ENCODE peak calls at places on chromosomes 7 and 10, in four cellular contexts. One of them, this sample, is unnamed. For H3K4me1, the result is how much of the 10 kb centered on the place peaks cover.

GRCh38 chr10:130958981-130959751 is 352.4 kb downstream of the TCERG1L start:
- DNase-seq in SJSA1: no peak
- DNase-seq in mammary epithelial cell: no peak
- DNase-seq in lower lobe of right lung: no peak
- DNase-seq in this sample: no peak

GRCh38 chr10:114346176-114347031 is 57.9 kb downstream of the AFAP1L2 start:
- DNase-seq in lower lobe of right lung: no peak
- DNase-seq in SJSA1: no peak
- DNase-seq in mammary epithelial cell: no peak
- DNase-seq in this sample: no peak

GRCh38 chr10:48604408-48605263 is at the start of gene ARHGAP22:
- DNase-seq in SJSA1: peak
- DNase-seq in mammary epithelial cell: peak
- DNase-seq in lower lobe of right lung: peak
- DNase-seq in this sample: peak

GRCh38 chr10:4267084-4267774 is 482.2 kb upstream of the KLF6 start:
- DNase-seq in mammary epithelial cell: no peak
- DNase-seq in SJSA1: no peak
- DNase-seq in lower lobe of right lung: no peak
- DNase-seq in this sample: no peak

GRCh38 chr7:157529768-157530560 is 193.2 kb downstream of the DNAJB6 start:
- DNase-seq in mammary epithelial cell: no peak
- DNase-seq in lower lobe of right lung: peak
- DNase-seq in SJSA1: peak
- DNase-seq in this sample: no peak

GRCh38 chr7:33766396-33766795 is 138.9 kb upstream of the BMPER start:
- DNase-seq in mammary epithelial cell: no peak
- DNase-seq in SJSA1: no peak
- DNase-seq in lower lobe of right lung: no peak
- DNase-seq in this sample: no peak

GRCh38 chr10:112356686-112357085 is 17.2 kb upstream of the ACSL5 start:
- DNase-seq in lower lobe of right lung: no peak
- DNase-seq in SJSA1: no peak
- DNase-seq in mammary epithelial cell: no peak
- DNase-seq in this sample: no peak

GRCh38 chr10:102208311-102209035 is 17.6 kb upstream of the ELOVL3 start:
- DNase-seq in lower lobe of right lung: no peak
- DNase-seq in SJSA1: no peak
- DNase-seq in mammary epithelial cell: no peak
- DNase-seq in this sample: peak

GRCh38 chr10:73858013-73858708 is 16.2 kb downstream of the CAMK2G start:
- DNase-seq in mammary epithelial cell: no peak
- DNase-seq in lower lobe of right lung: no peak
- DNase-seq in SJSA1: no peak
- DNase-seq in this sample: no peak

GRCh38 chr7:121198502-121198901 is 130.3 kb upstream of the WNT16 start:
- DNase-seq in SJSA1: no peak
- DNase-seq in mammary epithelial cell: no peak
- DNase-seq in lower lobe of right lung: no peak
- DNase-seq in this sample: no peak

GRCh38 chr10:44010873-44011602 is 362.4 kb upstream of the ZNF32 start:
- DNase-seq in SJSA1: no peak
- DNase-seq in mammary epithelial cell: peak
- DNase-seq in lower lobe of right lung: no peak
- DNase-seq in this sample: no peak

GRCh38 chr10:28530751-28531150 is 2.2 kb upstream of the WAC start:
- DNase-seq in SJSA1: no peak
- DNase-seq in lower lobe of right lung: no peak
- DNase-seq in mammary epithelial cell: no peak
- DNase-seq in this sample: no peak

GRCh38 chr10:29642996-29643395 is 8.2 kb upstream of the SVIL start:
- DNase-seq in SJSA1: no peak
- DNase-seq in lower lobe of right lung: no peak
- DNase-seq in mammary epithelial cell: no peak
- DNase-seq in this sample: peak

GRCh38 chr10:125225051-125225450 is 64.7 kb upstream of the CTBP2 start:
- DNase-seq in lower lobe of right lung: no peak
- DNase-seq in SJSA1: peak
- DNase-seq in mammary epithelial cell: no peak
- DNase-seq in this sample: no peak

GRCh38 chr7:43636093-43636492 is 53.2 kb downstream of the STK17A start:
- DNase-seq in SJSA1: no peak
- DNase-seq in mammary epithelial cell: peak
- DNase-seq in lower lobe of right lung: peak
- DNase-seq in this sample: peak

GRCh38 chr7:74569501-74570075 is 87.9 kb upstream of the GTF2I start:
- DNase-seq in SJSA1: no peak
- DNase-seq in mammary epithelial cell: no peak
- DNase-seq in lower lobe of right lung: no peak
- DNase-seq in this sample: no peak

GRCh38 chr7:148856035-148856881 is 27.8 kb downstream of the EZH2 start:
- DNase-seq in mammary epithelial cell: peak
- DNase-seq in SJSA1: no peak
- DNase-seq in lower lobe of right lung: no peak
- DNase-seq in this sample: peak

GRCh38 chr10:68171539-68172080 is 60.3 kb downstream of the ATOH7 start:
- DNase-seq in SJSA1: no peak
- DNase-seq in lower lobe of right lung: no peak
- DNase-seq in mammary epithelial cell: no peak
- DNase-seq in this sample: no peak

GRCh38 chr7:5237286-5237685 is 45.5 kb upstream of the SLC29A4 start:
- DNase-seq in lower lobe of right lung: peak
- DNase-seq in mammary epithelial cell: peak
- DNase-seq in SJSA1: no peak
- DNase-seq in this sample: peak

GRCh38 chr10:16440396-16441105 is 3.7 kb downstream of the PTER start:
- DNase-seq in lower lobe of right lung: no peak
- DNase-seq in SJSA1: no peak
- DNase-seq in mammary epithelial cell: peak
- DNase-seq in this sample: no peak

GRCh38 chr10:67612156-67612555 is 83.8 kb downstream of the CTNNA3 start:
- DNase-seq in SJSA1: no peak
- DNase-seq in lower lobe of right lung: no peak
- DNase-seq in mammary epithelial cell: no peak
- DNase-seq in this sample: no peak

GRCh38 chr7:110861163-110861562 is 229.8 kb upstream of the LRRN3 start:
- DNase-seq in SJSA1: no peak
- DNase-seq in lower lobe of right lung: no peak
- DNase-seq in mammary epithelial cell: no peak
- DNase-seq in this sample: no peak

GRCh38 chr7:158740013-158740656 is 35.5 kb upstream of the NCAPG2 start:
- DNase-seq in lower lobe of right lung: no peak
- DNase-seq in SJSA1: peak
- DNase-seq in mammary epithelial cell: peak
- DNase-seq in this sample: peak

GRCh38 chr7:47496064-47496665 is 85.7 kb downstream of the TNS3 start:
- DNase-seq in lower lobe of right lung: no peak
- DNase-seq in mammary epithelial cell: no peak
- DNase-seq in SJSA1: no peak
- DNase-seq in this sample: no peak

GRCh38 chr7:47496666-47497065 is 85.2 kb downstream of the TNS3 start:
- DNase-seq in lower lobe of right lung: no peak
- DNase-seq in mammary epithelial cell: no peak
- DNase-seq in SJSA1: no peak
- DNase-seq in this sample: no peak

GRCh38 chr7:47495269-47495875 is 86.5 kb downstream of the TNS3 start:
- DNase-seq in mammary epithelial cell: no peak
- DNase-seq in SJSA1: no peak
- DNase-seq in lower lobe of right lung: no peak
- DNase-seq in this sample: no peak

GRCh38 chr7:47498229-47499056 is 83.5 kb downstream of the TNS3 start:
- DNase-seq in mammary epithelial cell: no peak
- DNase-seq in SJSA1: no peak
- DNase-seq in lower lobe of right lung: no peak
- DNase-seq in this sample: no peak

GRCh38 chr7:47497367-47498096 is 84.4 kb downstream of the TNS3 start:
- DNase-seq in mammary epithelial cell: no peak
- DNase-seq in SJSA1: no peak
- DNase-seq in lower lobe of right lung: no peak
- DNase-seq in this sample: no peak
- H3K4me1 ChIP-seq in mammary epithelial cell: under half
- H3K4me1 ChIP-seq in SJSA1: half or more
- H3K4me1 ChIP-seq in lower lobe of right lung: half or more
- H3K4me1 ChIP-seq in this sample: under half

GRCh38 chr10:79078367-79079073 is 9.8 kb downstream of the ZMIZ1 start:
- DNase-seq in mammary epithelial cell: peak
- DNase-seq in lower lobe of right lung: no peak
- DNase-seq in SJSA1: no peak
- DNase-seq in this sample: no peak
- H3K4me1 ChIP-seq in mammary epithelial cell: half or more
- H3K4me1 ChIP-seq in lower lobe of right lung: half or more
- H3K4me1 ChIP-seq in SJSA1: half or more
- H3K4me1 ChIP-seq in this sample: half or more

GRCh38 chr7:2621061-2621828 is 10.5 kb upstream of the TTYH3 start:
- DNase-seq in mammary epithelial cell: no peak
- DNase-seq in SJSA1: no peak
- DNase-seq in lower lobe of right lung: peak
- DNase-seq in this sample: peak

GRCh38 chr7:2617710-2617975 is 14.1 kb upstream of the TTYH3 start:
- DNase-seq in SJSA1: no peak
- DNase-seq in mammary epithelial cell: no peak
- DNase-seq in lower lobe of right lung: no peak
- DNase-seq in this sample: no peak

GRCh38 chr7:2616973-2617709 is 14.6 kb upstream of the TTYH3 start:
- DNase-seq in SJSA1: no peak
- DNase-seq in mammary epithelial cell: no peak
- DNase-seq in lower lobe of right lung: no peak
- DNase-seq in this sample: no peak

GRCh38 chr7:2616387-2616966 is 15.3 kb upstream of the TTYH3 start:
- DNase-seq in mammary epithelial cell: no peak
- DNase-seq in lower lobe of right lung: no peak
- DNase-seq in SJSA1: no peak
- DNase-seq in this sample: no peak

GRCh38 chr7:2619120-2619519 is 12.7 kb upstream of the TTYH3 start:
- DNase-seq in SJSA1: no peak
- DNase-seq in lower lobe of right lung: no peak
- DNase-seq in mammary epithelial cell: no peak
- DNase-seq in this sample: no peak
- H3K4me1 ChIP-seq in SJSA1: under half
- H3K4me1 ChIP-seq in lower lobe of right lung: under half
- H3K4me1 ChIP-seq in mammary epithelial cell: under half
- H3K4me1 ChIP-seq in this sample: under half

DNA sequence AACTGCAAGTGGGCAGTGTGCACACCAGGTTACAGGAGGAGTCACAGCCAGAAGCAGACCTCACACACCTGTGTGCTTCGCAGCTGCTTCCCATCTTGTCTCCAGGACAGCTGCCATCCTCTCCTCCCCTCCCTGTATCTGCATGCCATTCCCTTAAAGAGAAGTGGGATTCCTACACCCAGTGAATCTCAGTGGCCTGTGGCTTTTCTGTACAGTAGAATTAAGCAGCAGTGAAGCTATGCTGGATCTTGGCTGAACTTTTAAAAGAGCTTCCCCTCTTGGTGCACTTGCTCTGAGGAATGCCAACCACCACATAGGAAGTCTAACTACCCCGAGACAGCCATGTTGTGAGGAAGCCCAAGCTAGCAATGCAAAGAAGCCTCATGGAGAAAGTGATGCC is 236.5 kb upstream of the ZMIZ1 start:
- DNase-seq in SJSA1: no peak
- DNase-seq in mammary epithelial cell: no peak
- DNase-seq in lower lobe of right lung: no peak
- DNase-seq in this sample: no peak
- H3K4me1 ChIP-seq in SJSA1: under half
- H3K4me1 ChIP-seq in mammary epithelial cell: under half
- H3K4me1 ChIP-seq in lower lobe of right lung: under half
- H3K4me1 ChIP-seq in this sample: under half

DNA sequence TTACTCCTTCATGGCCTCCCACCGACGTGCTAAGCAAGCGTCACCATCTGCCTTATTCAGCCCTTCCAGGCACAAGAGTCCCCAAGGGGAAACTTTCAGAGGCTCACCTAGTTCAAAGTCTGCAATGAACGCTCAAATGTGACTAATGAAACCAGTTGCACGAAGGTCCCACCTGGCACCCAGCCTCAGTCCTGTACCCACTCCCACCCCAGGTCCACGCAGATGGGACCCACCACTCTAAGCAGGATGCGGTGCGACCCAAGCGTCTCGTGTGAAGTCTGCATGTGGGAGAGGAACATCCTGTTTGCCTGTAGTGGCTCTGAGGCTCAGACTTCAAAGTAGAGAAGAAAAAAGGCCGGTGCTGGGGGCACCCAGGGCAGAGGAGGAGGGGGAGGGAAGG is 40.3 kb downstream of the RGS10 start:
- DNase-seq in mammary epithelial cell: no peak
- DNase-seq in lower lobe of right lung: no peak
- DNase-seq in SJSA1: no peak
- DNase-seq in this sample: no peak
- H3K4me1 ChIP-seq in mammary epithelial cell: under half
- H3K4me1 ChIP-seq in lower lobe of right lung: under half
- H3K4me1 ChIP-seq in SJSA1: under half
- H3K4me1 ChIP-seq in this sample: under half

DNA sequence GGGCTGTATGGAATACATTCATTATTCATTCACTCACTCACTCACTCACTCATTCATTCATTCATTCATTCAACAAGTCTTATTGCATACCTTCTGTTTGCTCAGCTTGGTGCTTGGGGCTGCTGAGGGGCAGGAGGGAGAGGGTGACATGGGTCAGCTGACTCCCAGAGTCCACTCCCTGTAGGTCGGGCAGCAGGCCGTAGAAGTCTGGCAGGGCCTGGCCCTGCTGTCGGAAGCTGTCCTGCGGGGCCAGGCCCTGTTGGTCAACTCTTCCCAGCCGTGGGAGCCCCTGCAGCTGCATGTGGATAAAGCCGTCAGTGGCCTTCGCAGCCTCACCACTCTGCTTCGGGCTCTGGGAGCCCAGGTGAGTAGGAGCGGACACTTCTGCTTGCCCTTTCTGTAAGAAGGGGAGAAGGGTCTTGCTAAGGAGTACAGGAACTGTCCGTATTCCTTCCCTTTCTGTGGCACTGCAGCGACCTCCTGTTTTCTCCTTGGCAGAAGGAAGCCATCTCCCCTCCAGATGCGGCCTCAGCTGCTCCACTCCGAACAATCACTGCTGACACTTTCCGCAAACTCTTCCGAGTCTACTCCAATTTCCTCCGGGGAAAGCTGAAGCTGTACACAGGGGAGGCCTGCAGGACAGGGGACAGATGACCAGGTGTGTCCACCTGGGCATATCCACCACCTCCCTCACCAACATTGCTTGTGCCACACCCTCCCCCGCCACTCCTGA is 2.4 kb downstream of the EPO start:
- DNase-seq in lower lobe of right lung: no peak
- DNase-seq in mammary epithelial cell: no peak
- DNase-seq in SJSA1: no peak
- DNase-seq in this sample: no peak
- H3K4me1 ChIP-seq in lower lobe of right lung: under half
- H3K4me1 ChIP-seq in mammary epithelial cell: under half
- H3K4me1 ChIP-seq in SJSA1: under half
- H3K4me1 ChIP-seq in this sample: under half

DNA sequence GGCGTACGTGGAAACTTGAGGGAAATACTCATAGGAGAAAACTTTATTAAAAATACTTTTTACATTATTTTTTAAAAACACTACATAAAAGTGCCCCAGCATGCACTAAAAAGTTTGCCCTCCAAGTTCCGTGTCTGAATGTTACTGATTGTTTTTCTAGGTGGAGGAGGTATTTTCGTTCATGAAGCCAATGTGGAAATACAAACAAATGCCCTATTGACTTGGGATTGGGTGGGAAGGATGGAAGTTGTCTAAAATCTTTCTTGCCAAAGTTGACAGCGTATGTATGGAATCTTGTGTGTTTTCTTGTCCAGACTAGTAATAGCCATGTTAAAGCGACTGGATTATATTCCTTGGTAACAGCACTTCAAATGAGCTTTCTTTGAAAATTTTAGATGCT is 1.2 kb downstream of the PROSER2 start:
- DNase-seq in lower lobe of right lung: no peak
- DNase-seq in SJSA1: no peak
- DNase-seq in mammary epithelial cell: peak
- DNase-seq in this sample: peak
- H3K4me1 ChIP-seq in lower lobe of right lung: under half
- H3K4me1 ChIP-seq in SJSA1: under half
- H3K4me1 ChIP-seq in mammary epithelial cell: under half
- H3K4me1 ChIP-seq in this sample: under half